ENCODE peak calls at places on chromosomes 11 and 22, in six cellular contexts. T is fibroblast of mammary gland, V is Panc1, P is heart right ventricle, U is breast epithelium, E is GM12865. Q is an unnamed sample.

GRCh38 chr11:58958500-58958899 is 19.2 kb downstream of the GLYATL1 start:
- DNase-seq in T (peak), V (no peak), P (no peak), U (no peak), E (peak), Q (no peak)

GRCh38 chr11:128894685-128895084 is 3.5 kb downstream of the KCNJ5 start:
- DNase-seq in T (no peak), V (no peak), P (peak), U (no peak), E (no peak), Q (no peak)

GRCh38 chr11:35182317-35182939 is 43.5 kb downstream of the CD44 start:
- DNase-seq in T (no peak), V (no peak), P (no peak), U (no peak), E (peak), Q (no peak)

GRCh38 chr11:128613300-128613995 is 26.1 kb upstream of the ETS1 start:
- DNase-seq in T (no peak), V (no peak), P (no peak), U (no peak), E (no peak), Q (no peak)

GRCh38 chr11:68373810-68374501 is 61.6 kb downstream of the LRP5 start:
- DNase-seq in T (peak), V (no peak), P (peak), U (no peak), E (no peak), Q (peak)

GRCh38 chr22:21009638-21010425 is 5.1 kb upstream of the P2RX6 start:
- DNase-seq in T (peak), V (no peak), P (no peak), U (no peak), E (peak), Q (no peak)

GRCh38 chr11:8329336-8329735 is 65.7 kb upstream of the LMO1 start:
- DNase-seq in T (no peak), V (no peak), P (no peak), U (no peak), E (no peak), Q (no peak)

GRCh38 chr11:11397043-11397415 is 44.0 kb upstream of the CSNK2A3 start:
- DNase-seq in T (no peak), V (no peak), P (no peak), U (no peak), E (no peak), Q (no peak)

GRCh38 chr11:19025799-19026406 is 34.6 kb downstream of the MRGPRX2 start:
- DNase-seq in T (peak), V (no peak), P (no peak), U (no peak), E (no peak), Q (no peak)

GRCh38 chr11:111913997-111914396 is 1.5 kb downstream of the HSPB2 start:
- DNase-seq in T (peak), V (no peak), P (no peak), U (peak), E (no peak), Q (peak)

GRCh38 chr11:3109434-3109833 is 52.2 kb upstream of the CARS1 start:
- DNase-seq in T (no peak), V (no peak), P (no peak), U (no peak), E (no peak), Q (no peak)

GRCh38 chr22:30969532-30970355 is 679 bp downstream of the TUG1 start:
- DNase-seq in T (peak), V (no peak), P (no peak), U (peak), E (peak), Q (peak)

GRCh38 chr22:25514436-25514835 is 50.0 kb upstream of the GRK3 start:
- DNase-seq in T (no peak), V (no peak), P (no peak), U (no peak), E (no peak), Q (no peak)

GRCh38 chr11:126888126-126888712 is 112.4 kb downstream of the KIRREL3 start:
- DNase-seq in T (no peak), V (no peak), P (no peak), U (no peak), E (no peak), Q (no peak)

GRCh38 chr11:34339149-34340064 is 18.4 kb downstream of the ABTB2 start:
- DNase-seq in T (no peak), V (no peak), P (no peak), U (no peak), E (peak), Q (no peak)

GRCh38 chr22:44862981-44863860 is 110.8 kb downstream of the ARHGAP8 start:
- DNase-seq in T (no peak), V (no peak), P (no peak), U (no peak), E (peak), Q (no peak)

GRCh38 chr11:118010738-118011461 is 24.7 kb downstream of the IL10RA start:
- DNase-seq in T (no peak), V (no peak), P (no peak), U (peak), E (peak), Q (peak)

GRCh38 chr11:126637800-126638175 is 282.3 kb downstream of the ST3GAL4 start:
- DNase-seq in T (peak), V (no peak), P (no peak), U (no peak), E (no peak), Q (no peak)

GRCh38 chr22:22368516-22368915 is 123.9 kb downstream of the VPREB1 start:
- DNase-seq in T (no peak), V (no peak), P (no peak), U (no peak), E (no peak), Q (no peak)

GRCh38 chr22:49763138-49763537 is 64.5 kb downstream of the BRD1 start:
- DNase-seq in T (no peak), V (no peak), P (no peak), U (no peak), E (no peak), Q (peak)

GRCh38 chr11:72965672-72966071 is 151.5 kb downstream of the ATG16L2 start:
- DNase-seq in T (no peak), V (no peak), P (no peak), U (no peak), E (no peak), Q (no peak)

GRCh38 chr11:61058583-61059259 is 43.6 kb upstream of the CD5 start:
- DNase-seq in T (no peak), V (no peak), P (no peak), U (no peak), E (no peak), Q (no peak)

GRCh38 chr11:15199693-15200092 is 85.0 kb downstream of the INSC start:
- DNase-seq in T (peak), V (no peak), P (peak), U (peak), E (no peak), Q (no peak)

GRCh38 chr22:44311855-44312170 is 938 bp downstream of the SHISAL1 start:
- DNase-seq in T (peak), V (no peak), P (no peak), U (no peak), E (no peak), Q (no peak)

GRCh38 chr11:45280449-45280848 is 5.7 kb downstream of the SYT13 start:
- DNase-seq in T (no peak), V (no peak), P (no peak), U (no peak), E (no peak), Q (no peak)

GRCh38 chr22:19620742-19621371 is 93.4 kb upstream of the SEPTIN5 start:
- DNase-seq in T (peak), V (no peak), P (no peak), U (peak), E (no peak), Q (no peak)

GRCh38 chr22:38440747-38441350 is 14.2 kb downstream of the KCNJ4 start:
- DNase-seq in T (no peak), V (no peak), P (no peak), U (no peak), E (no peak), Q (no peak)

GRCh38 chr22:19222242-19223005 is 43.9 kb upstream of the SLC25A1 start:
- DNase-seq in T (no peak), V (no peak), P (no peak), U (no peak), E (no peak), Q (no peak)

GRCh38 chr11:77259681-77260080 is 41.8 kb downstream of the GDPD4 start:
- DNase-seq in T (peak), V (no peak), P (no peak), U (no peak), E (no peak), Q (no peak)

GRCh38 chr11:3942956-3943497 is 87.6 kb downstream of the STIM1 start:
- DNase-seq in T (peak), V (no peak), P (no peak), U (no peak), E (no peak), Q (no peak)

GRCh38 chr22:24807284-24807950 is 1.4 kb downstream of the SGSM1 start:
- DNase-seq in T (peak), V (no peak), P (peak), U (peak), E (no peak), Q (peak)

GRCh38 chr11:75563978-75564552 is 2.0 kb downstream of the SERPINH1 start:
- DNase-seq in T (peak), V (no peak), P (peak), U (no peak), E (no peak), Q (no peak)

GRCh38 chr22:23537421-23537820 is 42.7 kb downstream of the IGLL1 start:
- DNase-seq in T (no peak), V (no peak), P (no peak), U (no peak), E (no peak), Q (no peak)

GRCh38 chr11:32829157-32829679 is 509 bp upstream of the PRRG4 start:
- DNase-seq in T (no peak), V (no peak), P (no peak), U (no peak), E (peak), Q (no peak)

GRCh38 chr11:127157225-127157624 is 156.7 kb upstream of the KIRREL3 start:
- DNase-seq in T (no peak), V (no peak), P (no peak), U (no peak), E (peak), Q (no peak)

GRCh38 chr11:46335271-46335670 is 12.0 kb upstream of the DGKZ start:
- DNase-seq in T (no peak), V (no peak), P (no peak), U (no peak), E (no peak), Q (no peak)
- TF ChIP-seq CTCF in T (no peak), V (no peak), P (no peak), U (no peak), E (no peak), Q (no peak)

GRCh38 chr11:117000741-117001096 is 97.5 kb downstream of the SIK3 start:
- DNase-seq in T (peak), V (no peak), P (no peak), U (peak), E (no peak), Q (no peak)
- TF ChIP-seq CTCF in T (no peak), V (no peak), P (no peak), U (no peak), E (no peak), Q (no peak)

DNA sequence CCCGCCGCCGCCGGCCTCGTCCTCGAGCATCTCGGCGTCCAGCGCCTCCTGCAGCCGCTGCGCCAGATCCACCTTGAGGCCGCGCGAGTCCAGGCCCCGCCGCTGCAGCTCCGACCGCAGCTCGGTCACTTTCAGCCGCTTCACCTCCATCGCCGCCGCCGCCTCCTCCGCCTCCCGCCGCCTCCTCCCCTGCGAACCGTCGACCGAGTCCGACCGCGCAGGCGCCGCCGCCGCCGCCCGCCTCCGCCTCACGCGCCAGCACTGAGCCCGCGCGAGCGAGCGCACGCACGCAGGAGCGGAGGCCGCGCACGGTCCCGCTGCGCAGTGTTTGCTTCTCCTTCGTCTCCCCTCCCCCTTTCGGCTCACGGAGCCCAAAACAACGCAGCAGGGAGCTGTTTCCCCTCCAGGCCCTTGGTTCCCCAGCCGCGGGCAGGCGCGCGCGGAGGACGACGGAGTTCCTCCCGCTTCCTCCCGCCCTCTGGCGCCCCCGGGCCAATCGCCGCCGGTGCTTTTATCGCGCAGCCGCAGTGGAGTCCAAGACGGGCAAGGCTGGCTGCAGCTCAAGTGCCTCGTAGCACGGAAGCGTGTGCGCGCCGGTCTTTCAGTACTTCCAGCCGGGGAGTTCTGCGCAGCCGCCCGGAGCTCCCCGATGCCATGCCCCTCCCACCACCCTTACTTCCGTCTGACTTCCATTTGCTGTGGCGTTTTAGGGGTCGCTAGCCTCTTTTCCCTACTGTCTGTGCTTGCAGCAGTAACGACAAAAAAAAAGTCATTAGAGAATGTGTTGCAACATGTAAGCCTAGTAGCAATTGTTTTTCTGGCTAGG is at the start of gene HNRNPUL2:
- DNase-seq in T (peak), V (peak), P (peak), U (peak), E (peak), Q (peak)
- TF ChIP-seq CTCF in T (no peak), V (no peak), P (peak), U (no peak), E (no peak), Q (no peak)

GRCh38 chr11:119937412-119937811 is 200.5 kb downstream of the TRIM29 start:
- DNase-seq in T (no peak), V (no peak), P (no peak), U (no peak), E (no peak), Q (peak)

GRCh38 chr11:119942583-119943338 is 195.2 kb downstream of the TRIM29 start:
- DNase-seq in T (peak), V (no peak), P (no peak), U (no peak), E (no peak), Q (no peak)

GRCh38 chr11:119940401-119940976 is 197.4 kb downstream of the TRIM29 start:
- DNase-seq in T (no peak), V (no peak), P (no peak), U (no peak), E (no peak), Q (no peak)

GRCh38 chr11:119942021-119942420 is 195.9 kb downstream of the TRIM29 start:
- DNase-seq in T (no peak), V (no peak), P (no peak), U (no peak), E (no peak), Q (no peak)
- TF ChIP-seq CTCF in T (no peak), V (no peak), P (no peak), U (no peak), E (no peak), Q (no peak)

GRCh38 chr11:78961186-78961782 is 386.6 kb upstream of the NARS2 start:
- DNase-seq in T (peak), V (no peak), P (no peak), U (no peak), E (peak), Q (no peak)
- TF ChIP-seq CTCF in T (peak), V (peak), P (peak), U (peak), E (peak), Q (peak)

GRCh38 chr22:32804036-32804435 is 2.5 kb downstream of the TIMP3 start:
- DNase-seq in T (peak), V (no peak), P (no peak), U (no peak), E (no peak), Q (no peak)
- TF ChIP-seq CTCF in T (peak), V (no peak), P (no peak), U (no peak), E (no peak), Q (no peak)

GRCh38 chr22:46596819-46597218 is 23.4 kb upstream of the GRAMD4 start:
- DNase-seq in T (no peak), V (no peak), P (no peak), U (peak), E (no peak), Q (no peak)
- TF ChIP-seq CTCF in T (no peak), V (no peak), P (no peak), U (peak), E (no peak), Q (no peak)

GRCh38 chr22:43220625-43221380 is 33.9 kb upstream of the TTLL12 start:
- DNase-seq in T (no peak), V (no peak), P (no peak), U (no peak), E (no peak), Q (no peak)
- TF ChIP-seq CTCF in T (no peak), V (no peak), P (no peak), U (no peak), E (no peak), Q (no peak)

Q was measured in dorsolateral prefrontal cortex.